ENCODE peak calls at places on chromosome 12, in eight cellular contexts. F is nephron progenitor cell; R is putamen; Y is NCI-H510A treated with DMSO at 0.1 percent for 48 hours; E is cerebellar cortex; Q is hypothalamus; K is activated CD4-positive, CD25-positive, alpha-beta regulatory T cell treated with anti-CD3 and anti-CD28 coated beads, Interleukin-2, amount 50 U/mL, for 16 hours; M is adrenal gland. L is an unnamed sample.

GRCh38 chr12:97595423-97595822 is 132.8 kb downstream of the RMST start:
- DNase-seq in F (no peak), R (no peak), Y (no peak), E (no peak), Q (no peak), K (no peak), M (no peak), L (no peak)

GRCh38 chr12:62631531-62632520 is 165.2 kb downstream of the MON2 start:
- DNase-seq in F (peak; percentile 78), R (peak; percentile 52), Y (peak; percentile 45), E (peak; percentile 96), Q (peak; percentile 35), K (no peak), M (peak; percentile 72), L (no peak)

GRCh38 chr12:63826002-63826585 is 18.4 kb upstream of the SRGAP1 start:
- DNase-seq in F (no peak), R (peak; percentile 63), Y (peak; percentile 81), E (peak; percentile 66), Q (no peak), K (no peak), M (peak; percentile 34), L (no peak)

GRCh38 chr12:32140867-32141266 is 34.2 kb downstream of the BICD1 start:
- DNase-seq in F (no peak), R (no peak), Y (no peak), E (peak; percentile 93), Q (no peak), K (no peak), M (no peak), L (no peak)

GRCh38 chr12:117774986-117775775 is 193.6 kb downstream of the KSR2 start:
- DNase-seq in F (no peak), R (no peak), Y (peak; percentile 16), E (no peak), Q (no peak), K (no peak), M (no peak), L (no peak)

GRCh38 chr12:130084359-130084758 is 77.9 kb upstream of the FZD10 start:
- DNase-seq in F (no peak), R (no peak), Y (peak; percentile 16), E (no peak), Q (no peak), K (no peak), M (no peak), L (no peak)

GRCh38 chr12:95608252-95609033 is 57.2 kb upstream of the USP44 start:
- DNase-seq in F (no peak), R (no peak), Y (no peak), E (no peak), Q (no peak), K (no peak), M (peak; percentile 33), L (no peak)

GRCh38 chr12:51683763-51684357 is 92.8 kb downstream of the SCN8A start:
- DNase-seq in F (no peak), R (no peak), Y (no peak), E (no peak), Q (no peak), K (no peak), M (peak; percentile 7), L (no peak)

GRCh38 chr12:107670999-107671643 is 14.5 kb upstream of the PWP1 start:
- DNase-seq in F (peak; percentile 49), R (no peak), Y (no peak), E (no peak), Q (no peak), K (no peak), M (peak; percentile 53), L (no peak)

L was measured in activated gamma-delta T cell treated with anti-CD3 and anti-CD28 coated beads, Interleukin-2, amount 50 U/mL, for 16 hours.